ENCODE peak calls at places on chromosomes 12 and 14, in four cellular contexts. F is GM12878, C is K562, H is GM12891. D is an unnamed sample.

GRCh38 chr14:84129028-84129427 is 1400.9 kb upstream of the FLRT2 start:
- DNase-seq in H (no peak), F (no peak), C (no peak), D (peak)

GRCh38 chr12:117105902-117106301 is 6.7 kb upstream of the TESC start:
- DNase-seq in H (no peak), F (peak), C (no peak), D (no peak)

GRCh38 chr12:128116537-128116936 is 150.4 kb upstream of the TMEM132C start:
- DNase-seq in F (no peak), H (no peak), C (no peak), D (no peak)

GRCh38 chr14:32826404-32827082 is 112.1 kb upstream of the NPAS3 start:
- DNase-seq in H (no peak), F (no peak), C (no peak), D (no peak)

GRCh38 chr12:12736759-12737676 is 19.9 kb downstream of the CDKN1B start:
- DNase-seq in H (no peak), F (peak), C (no peak), D (peak)

GRCh38 chr12:47799357-47799955 is 20.2 kb downstream of the HDAC7 start:
- DNase-seq in F (no peak), C (no peak), H (no peak), D (no peak)

GRCh38 chr12:109294286-109294796 is 14.7 kb downstream of the FOXN4 start:
- DNase-seq in C (no peak), H (no peak), F (no peak), D (no peak)

GRCh38 chr12:42590324-42590934 is 883 bp upstream of the PRICKLE1 start:
- DNase-seq in H (no peak), F (no peak), C (no peak), D (no peak)

GRCh38 chr12:26530461-26530860 is 302.5 kb downstream of the ITPR2 start:
- DNase-seq in H (no peak), F (no peak), C (no peak), D (no peak)

GRCh38 chr14:105474478-105475268 is at the start of gene CRIP2:
- DNase-seq in H (peak), C (peak), F (no peak), D (no peak)

GRCh38 chr12:65895759-65896656 is 71.7 kb downstream of the HMGA2 start:
- DNase-seq in C (no peak), H (no peak), F (no peak), D (no peak)

GRCh38 chr14:20499881-20500280 is 5.5 kb upstream of the RNASE10 start:
- DNase-seq in F (no peak), C (no peak), H (no peak), D (no peak)

GRCh38 chr14:20350860-20351259 is 7.4 kb downstream of the PARP2 start:
- DNase-seq in H (no peak), F (no peak), C (no peak), D (no peak)

GRCh38 chr12:128009108-128009507 is 257.9 kb upstream of the TMEM132C start:
- DNase-seq in F (no peak), C (no peak), H (no peak), D (no peak)

GRCh38 chr12:56775638-56776037 is 12.5 kb downstream of the HSD17B6 start:
- DNase-seq in C (no peak), H (no peak), F (peak), D (no peak)

GRCh38 chr12:109650808-109651207 is 62.8 kb upstream of the FAM222A start:
- DNase-seq in H (no peak), C (no peak), F (no peak), D (no peak)

GRCh38 chr14:95462491-95462890 is 54.0 kb downstream of the SYNE3 start:
- DNase-seq in F (no peak), C (no peak), H (no peak), D (no peak)

GRCh38 chr14:24088095-24088494 is 6.0 kb upstream of the PCK2 start:
- DNase-seq in H (no peak), F (no peak), C (no peak), D (no peak)

GRCh38 chr14:53537421-53538315 is 384.5 kb upstream of the DDHD1 start:
- DNase-seq in H (no peak), C (no peak), F (no peak), D (no peak)

GRCh38 chr12:73798523-73798922 is 739.1 kb upstream of the ATXN7L3B start:
- DNase-seq in H (no peak), C (no peak), F (no peak), D (no peak)

GRCh38 chr12:31521972-31522371 is 69.0 kb downstream of the DENND5B start:
- DNase-seq in F (no peak), C (no peak), H (no peak), D (no peak)

GRCh38 chr12:52681551-52682380 is 1.6 kb upstream of the KRT1 start:
- DNase-seq in H (no peak), F (no peak), C (no peak), D (no peak)

GRCh38 chr12:8052679-8053078 is 13.5 kb downstream of the C3AR1 start:
- DNase-seq in C (no peak), H (no peak), F (no peak), D (no peak)

GRCh38 chr12:76018111-76018510 is 13.5 kb downstream of the PHLDA1 start:
- DNase-seq in C (no peak), F (no peak), H (no peak), D (no peak)

GRCh38 chr14:101010835-101011234 is 107.3 kb upstream of the RTL1 start:
- DNase-seq in H (no peak), C (no peak), F (no peak), D (no peak)

GRCh38 chr14:75449703-75450102 is 21.9 kb downstream of the JDP2 start:
- DNase-seq in F (no peak), C (no peak), H (no peak), D (no peak)

GRCh38 chr12:59891180-59891579 is 295.4 kb downstream of the SLC16A7 start:
- DNase-seq in H (no peak), F (no peak), C (no peak), D (no peak)

GRCh38 chr12:53532524-53533445 is 25.5 kb upstream of the NPFF start:
- DNase-seq in C (no peak), F (no peak), H (no peak), D (no peak)

GRCh38 chr14:102591372-102591943 is 991 bp upstream of the RCOR1 start:
- DNase-seq in F (no peak), H (no peak), C (peak), D (no peak)

GRCh38 chr12:82756303-82756702 is 69.6 kb downstream of the TMTC2 start:
- DNase-seq in C (no peak), F (no peak), H (no peak), D (no peak)

GRCh38 chr12:129887047-129887568 is 16.7 kb downstream of the TMEM132D start:
- DNase-seq in H (no peak), C (no peak), F (no peak), D (no peak)

GRCh38 chr14:75249251-75249957 is 29.2 kb upstream of the FOS start:
- DNase-seq in H (peak), F (peak), C (peak), D (no peak)

GRCh38 chr12:96880220-96880619 is 26.8 kb upstream of the NEDD1 start:
- DNase-seq in C (no peak), H (no peak), F (no peak), D (no peak)

GRCh38 chr12:108850854-108851573 is 6.4 kb downstream of the SSH1 start:
- DNase-seq in F (peak), H (peak), C (peak), D (no peak)

GRCh38 chr14:88488081-88488480 is 66.7 kb downstream of the PTPN21 start:
- DNase-seq in F (no peak), H (no peak), C (peak), D (no peak)

GRCh38 chr14:93214598-93214997 is 7.5 kb downstream of the UBR7 start:
- DNase-seq in H (no peak), C (no peak), F (no peak), D (no peak)

GRCh38 chr12:53428741-53429140 is 5.1 kb downstream of the AMHR2 start:
- DNase-seq in F (no peak), H (no peak), C (no peak), D (no peak)

GRCh38 chr14:105157872-105158271 is 10.7 kb downstream of the JAG2 start:
- DNase-seq in H (no peak), C (no peak), F (no peak), D (no peak)

GRCh38 chr12:130120012-130120805 is 42.1 kb upstream of the FZD10 start:
- DNase-seq in H (no peak), C (no peak), F (no peak), D (no peak)

GRCh38 chr12:132495629-132496207 is 5.8 kb downstream of the FBRSL1 start:
- DNase-seq in H (no peak), F (no peak), C (no peak), D (no peak)

GRCh38 chr12:132495165-132495544 is 5.2 kb downstream of the FBRSL1 start:
- DNase-seq in H (no peak), F (no peak), C (no peak), D (no peak)

GRCh38 chr12:132493482-132494178 is 3.7 kb downstream of the FBRSL1 start:
- DNase-seq in F (no peak), H (no peak), C (peak), D (no peak)

GRCh38 chr12:132492951-132493350 is 3.0 kb downstream of the FBRSL1 start:
- DNase-seq in C (no peak), F (no peak), H (no peak), D (no peak)

DNA sequence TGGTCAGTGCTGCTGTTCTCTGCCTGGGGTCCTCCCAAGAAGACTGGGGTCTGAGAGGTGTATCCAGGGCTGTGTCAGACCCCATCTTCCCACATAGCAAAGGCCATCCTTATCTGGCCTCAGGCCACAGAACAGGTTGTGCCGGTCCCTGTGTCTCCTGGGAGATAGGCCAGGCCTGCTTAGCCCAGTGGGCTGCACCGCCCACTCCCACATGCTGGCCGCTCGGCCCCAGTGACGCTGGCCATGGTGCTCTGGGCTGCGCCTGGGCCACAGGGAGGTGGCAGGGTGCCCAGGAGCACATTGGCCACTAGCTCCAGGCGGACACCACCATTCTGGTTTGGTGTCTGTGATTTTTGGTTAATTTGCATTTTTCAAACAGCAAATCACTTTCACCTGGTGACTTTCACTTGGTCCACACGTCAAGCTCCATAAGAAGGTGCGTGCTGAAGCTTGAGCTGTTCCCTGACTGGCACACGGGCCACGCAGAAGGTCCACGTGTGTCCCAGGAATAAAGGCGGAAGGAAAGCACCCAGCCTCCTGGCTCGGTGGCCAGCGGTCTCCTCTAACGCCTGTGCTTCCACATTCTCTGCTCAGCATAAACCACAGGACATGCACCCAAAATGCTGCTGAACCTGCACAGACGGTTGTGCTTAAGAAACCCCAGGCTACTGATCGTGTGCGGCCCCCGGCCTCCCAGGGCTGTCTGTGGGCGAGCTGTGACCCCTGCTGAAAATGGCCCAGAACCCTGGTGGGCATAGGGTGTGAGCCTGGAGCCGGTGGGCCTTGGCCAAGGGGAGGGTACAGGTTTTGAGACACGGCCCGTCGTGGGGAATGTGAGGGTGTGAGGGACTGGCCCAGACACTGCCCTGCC is 4.6 kb downstream of the FBRSL1 start:
- DNase-seq in H (no peak), C (peak), F (no peak), D (peak)
- TF ChIP-seq SPI1 in H (no peak), C (no peak), F (no peak), D (no peak)

DNA sequence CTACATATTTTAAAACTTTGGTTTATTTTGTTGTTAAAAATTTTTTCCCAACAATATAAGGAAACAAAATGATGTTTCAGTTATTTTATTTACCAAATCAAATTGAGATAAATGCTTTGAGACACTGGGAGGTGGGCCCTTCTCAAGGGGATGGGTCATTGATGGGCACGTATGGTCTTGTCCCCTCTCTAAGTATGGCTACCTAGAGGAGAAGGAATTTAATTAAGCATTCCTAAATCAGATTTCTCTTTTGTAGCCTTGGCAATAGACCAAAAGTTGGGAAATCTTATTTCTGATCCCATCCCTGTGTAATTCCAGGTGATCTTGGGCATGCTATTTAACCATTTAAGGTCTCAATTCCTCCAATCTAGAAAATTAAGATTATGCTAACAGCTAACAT is 79.0 kb downstream of the SCN8A start:
- DNase-seq in F (no peak), H (no peak), C (no peak), D (no peak)
- TF ChIP-seq SPI1 in F (no peak), H (no peak), C (no peak), D (no peak)

DNA sequence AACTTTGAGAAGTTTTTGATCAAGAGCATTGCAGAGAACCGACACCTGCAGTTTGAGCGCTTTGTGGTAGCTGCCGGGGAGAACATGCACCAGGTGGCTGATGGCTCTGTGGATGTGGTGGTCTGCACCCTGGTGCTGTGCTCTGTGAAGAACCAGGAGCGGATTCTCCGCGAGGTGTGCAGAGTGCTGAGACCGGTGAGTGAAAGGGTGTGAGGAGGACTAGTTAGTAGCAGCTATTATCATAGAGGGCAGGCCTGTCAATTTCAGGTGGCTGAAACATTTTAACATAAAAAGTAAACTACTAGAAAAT is 27.0 kb upstream of the HIGD1C start:
- DNase-seq in F (no peak), H (no peak), C (peak), D (no peak)
- TF ChIP-seq SPI1 in F (no peak), H (no peak), C (no peak), D (no peak)

DNA sequence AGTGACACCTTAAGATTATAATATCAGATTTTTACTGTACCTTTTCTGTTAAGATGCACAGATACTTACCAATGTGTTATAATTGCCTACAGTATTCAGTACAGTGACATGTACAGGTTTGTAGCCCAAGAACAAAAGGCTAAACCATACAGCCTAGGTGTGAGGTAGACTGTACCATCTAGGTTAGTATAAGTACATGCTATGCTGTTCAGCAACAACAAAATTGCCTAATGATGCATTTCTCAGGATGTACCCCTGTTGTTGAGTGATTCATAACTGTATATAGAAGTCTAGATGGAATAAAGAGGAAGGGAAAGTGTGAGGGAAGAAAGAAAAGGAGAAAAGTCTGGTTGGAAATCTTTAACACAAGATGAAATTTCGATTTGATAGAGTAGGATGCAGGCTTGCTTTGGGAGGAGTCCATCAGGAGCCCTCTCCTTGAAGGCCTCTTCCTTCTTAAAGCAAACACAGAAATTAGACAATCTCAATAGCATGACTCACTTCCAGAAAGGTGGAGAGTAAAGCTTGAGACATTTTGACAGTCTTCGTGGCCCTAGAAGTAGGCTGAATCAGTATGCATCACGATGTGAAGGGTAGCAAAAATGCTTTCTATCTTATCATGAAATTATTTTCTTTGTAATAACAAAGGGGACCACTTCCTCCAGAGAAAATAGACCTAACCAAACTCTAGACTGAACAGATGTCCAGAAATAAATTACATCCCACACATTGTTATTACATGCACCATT is 191.5 kb downstream of the SYT1 start:
- DNase-seq in C (no peak), F (no peak), H (no peak), D (no peak)
- TF ChIP-seq SPI1 in C (no peak), F (no peak), H (no peak), D (no peak)

GRCh38 chr12:89179983-89180382 is 172.3 kb downstream of the DUSP6 start:
- DNase-seq in F (no peak), H (no peak), C (peak), D (peak)
- TF ChIP-seq SPI1 in F (no peak), H (no peak), C (no peak), D (no peak)

GRCh38 chr14:69056389-69056788 is 77.3 kb upstream of the ACTN1 start:
- DNase-seq in C (peak), H (no peak), F (no peak), D (no peak)

GRCh38 chr14:69055125-69055524 is 76.0 kb upstream of the ACTN1 start:
- DNase-seq in F (no peak), H (no peak), C (no peak), D (no peak)

GRCh38 chr14:69055973-69056372 is 76.9 kb upstream of the ACTN1 start:
- DNase-seq in H (no peak), F (no peak), C (no peak), D (no peak)

GRCh38 chr14:69064596-69064995 is 85.5 kb upstream of the ACTN1 start:
- DNase-seq in F (no peak), H (no peak), C (no peak), D (no peak)

DNA sequence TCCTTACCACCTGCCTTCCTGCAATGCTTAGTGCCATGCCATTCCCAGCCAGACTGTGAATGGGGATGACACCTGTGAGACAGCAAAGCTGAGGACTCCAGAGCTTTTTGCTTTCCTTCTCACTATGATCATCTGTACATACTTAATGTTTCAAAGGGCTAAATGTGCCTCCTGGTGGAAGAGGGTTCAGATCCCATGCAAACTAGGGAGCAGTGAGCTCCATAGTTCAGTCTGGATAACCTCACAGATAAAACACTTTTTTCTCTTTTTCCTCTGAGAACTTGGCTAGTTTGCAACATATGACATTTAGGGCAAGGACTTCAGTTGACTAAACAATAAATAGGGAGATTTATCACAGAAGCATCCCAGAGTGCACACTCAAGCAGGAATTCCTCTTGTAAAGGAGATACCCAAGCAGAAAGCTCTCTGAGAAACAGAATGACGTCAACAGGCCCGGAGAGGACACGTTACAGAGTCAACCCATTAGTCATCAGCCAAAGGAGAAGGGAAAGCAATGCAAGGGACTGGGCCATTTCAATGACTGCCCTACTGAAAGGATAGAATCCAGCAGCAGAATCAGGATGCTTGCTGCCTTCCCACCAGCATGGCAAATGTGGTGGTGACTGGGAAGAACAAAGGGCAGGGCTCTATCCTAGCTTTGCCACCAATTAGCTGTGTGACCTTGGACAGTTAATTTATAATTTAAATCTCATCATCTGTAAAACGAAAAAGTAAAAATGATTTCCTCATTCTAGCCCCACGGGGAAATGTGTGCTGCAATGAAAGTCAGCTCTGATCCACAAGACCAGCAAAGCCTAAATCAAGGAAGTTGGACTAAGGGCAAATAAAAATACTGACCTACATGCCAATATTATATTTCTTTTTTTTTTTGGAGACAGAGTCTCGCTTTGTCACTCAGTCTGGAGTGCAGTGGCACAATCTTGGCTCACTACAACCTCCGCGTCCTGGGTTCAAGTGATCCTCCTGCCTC is 80.9 kb upstream of the ACTN1 start:
- DNase-seq in H (no peak), C (no peak), F (no peak), D (no peak)
- TF ChIP-seq SPI1 in H (no peak), C (no peak), F (no peak), D (no peak)

GRCh38 chr14:66254066-66254465 is 232.1 kb upstream of the CCDC196 start:
- DNase-seq in H (no peak), F (no peak), C (no peak), D (no peak)
- TF ChIP-seq SPI1 in H (no peak), F (no peak), C (no peak), D (no peak)

GRCh38 chr12:122836027-122836921 is 1.0 kb downstream of the HIP1R start:
- DNase-seq in H (peak), C (peak), F (peak), D (peak)
- TF ChIP-seq SPI1 in H (no peak), C (no peak), F (no peak), D (no peak)

D was measured in HL-60.